ENCODE peak calls at places on chromosomes 12 and 14, in four cellular contexts. One of them, this sample, is unnamed.

GRCh38 chr14:68141531-68142088 is 322.0 kb downstream of the RAD51B start:
- DNase-seq in H1: no peak
- DNase-seq in H9: no peak
- DNase-seq in IMR-90: peak
- DNase-seq in this sample: peak

GRCh38 chr14:69355955-69356321 is 42.2 kb downstream of the ERH start:
- DNase-seq in H9: no peak
- DNase-seq in IMR-90: peak
- DNase-seq in H1: no peak
- DNase-seq in this sample: no peak

GRCh38 chr12:64685076-64685475 is 74.1 kb downstream of the GNS start:
- DNase-seq in H9: no peak
- DNase-seq in IMR-90: no peak
- DNase-seq in H1: no peak
- DNase-seq in this sample: no peak

GRCh38 chr14:53458368-53458814 is 305.3 kb upstream of the DDHD1 start:
- DNase-seq in H9: no peak
- DNase-seq in IMR-90: peak
- DNase-seq in H1: no peak
- DNase-seq in this sample: peak

GRCh38 chr12:71581206-71581605 is 82.4 kb downstream of the ZFC3H1 start:
- DNase-seq in IMR-90: no peak
- DNase-seq in H9: no peak
- DNase-seq in H1: no peak
- DNase-seq in this sample: peak

GRCh38 chr14:30974628-30975027 is 50.8 kb upstream of the AP4S1 start:
- DNase-seq in IMR-90: peak
- DNase-seq in H1: no peak
- DNase-seq in H9: no peak
- DNase-seq in this sample: no peak

GRCh38 chr12:109475993-109476806 is 900 bp downstream of the KCTD10 start:
- DNase-seq in H1: no peak
- DNase-seq in IMR-90: no peak
- DNase-seq in H9: no peak
- DNase-seq in this sample: peak

GRCh38 chr12:93226356-93226755 is 151.4 kb upstream of the NUDT4 start:
- DNase-seq in H1: no peak
- DNase-seq in H9: no peak
- DNase-seq in IMR-90: peak
- DNase-seq in this sample: no peak

GRCh38 chr12:25254271-25254880 is 3.6 kb upstream of the KRAS start:
- DNase-seq in IMR-90: peak
- DNase-seq in H9: no peak
- DNase-seq in H1: no peak
- DNase-seq in this sample: no peak

GRCh38 chr12:38053655-38054464 is 262.7 kb upstream of the ALG10B start:
- DNase-seq in IMR-90: no peak
- DNase-seq in H9: no peak
- DNase-seq in H1: no peak
- DNase-seq in this sample: peak

GRCh38 chr12:114732426-114733030 is 48.6 kb upstream of the TBX3 start:
- DNase-seq in IMR-90: no peak
- DNase-seq in H9: peak
- DNase-seq in H1: no peak
- DNase-seq in this sample: no peak

GRCh38 chr12:75977952-75978671 is 53.5 kb downstream of the PHLDA1 start:
- DNase-seq in H9: no peak
- DNase-seq in IMR-90: peak
- DNase-seq in H1: peak
- DNase-seq in this sample: peak

GRCh38 chr12:77888611-77889010 is 57.9 kb downstream of the NAV3 start:
- DNase-seq in H1: no peak
- DNase-seq in IMR-90: peak
- DNase-seq in H9: no peak
- DNase-seq in this sample: no peak

GRCh38 chr12:80810874-80811273 is 94.2 kb downstream of the MYF5 start:
- DNase-seq in IMR-90: peak
- DNase-seq in H9: no peak
- DNase-seq in H1: no peak
- DNase-seq in this sample: no peak

GRCh38 chr12:12433203-12433731 is 76.4 kb downstream of the BORCS5 start:
- DNase-seq in IMR-90: no peak
- DNase-seq in H1: no peak
- DNase-seq in H9: no peak
- DNase-seq in this sample: no peak

GRCh38 chr12:91818236-91819131 is 327.2 kb downstream of the BTG1 start:
- DNase-seq in IMR-90: no peak
- DNase-seq in H1: no peak
- DNase-seq in H9: no peak
- DNase-seq in this sample: no peak

GRCh38 chr12:88058719-88059077 is 29.5 kb upstream of the C12orf50 start:
- DNase-seq in H1: no peak
- DNase-seq in H9: no peak
- DNase-seq in IMR-90: no peak
- DNase-seq in this sample: no peak

GRCh38 chr12:19482036-19482435 is 42.7 kb downstream of the AEBP2 start:
- DNase-seq in H1: no peak
- DNase-seq in H9: no peak
- DNase-seq in IMR-90: no peak
- DNase-seq in this sample: peak

GRCh38 chr12:98422359-98422758 is 93.0 kb upstream of the TMPO start:
- DNase-seq in IMR-90: no peak
- DNase-seq in H1: no peak
- DNase-seq in H9: no peak
- DNase-seq in this sample: no peak

GRCh38 chr12:124286946-124287345 is 7.9 kb upstream of the RFLNA start:
- DNase-seq in H1: no peak
- DNase-seq in H9: no peak
- DNase-seq in IMR-90: no peak
- DNase-seq in this sample: no peak

GRCh38 chr12:85275359-85275758 is 4.7 kb upstream of the ALX1 start:
- DNase-seq in H1: no peak
- DNase-seq in IMR-90: no peak
- DNase-seq in H9: no peak
- DNase-seq in this sample: peak

GRCh38 chr12:85278598-85279448 is 1.2 kb upstream of the ALX1 start:
- DNase-seq in H1: no peak
- DNase-seq in IMR-90: no peak
- DNase-seq in H9: peak
- DNase-seq in this sample: peak

GRCh38 chr12:85273411-85274075 is 6.5 kb upstream of the ALX1 start:
- DNase-seq in H1: no peak
- DNase-seq in H9: peak
- DNase-seq in IMR-90: no peak
- DNase-seq in this sample: peak

GRCh38 chr12:85277900-85278597 is 2.0 kb upstream of the ALX1 start:
- DNase-seq in IMR-90: no peak
- DNase-seq in H1: no peak
- DNase-seq in H9: peak
- DNase-seq in this sample: peak

GRCh38 chr12:85274076-85274415 is 6.0 kb upstream of the ALX1 start:
- DNase-seq in IMR-90: no peak
- DNase-seq in H1: no peak
- DNase-seq in H9: no peak
- DNase-seq in this sample: peak
- H4K5ac ChIP-seq in IMR-90: no peak
- H4K5ac ChIP-seq in H1: no peak
- H4K5ac ChIP-seq in H9: no peak
- H4K5ac ChIP-seq in this sample: no peak

DNA sequence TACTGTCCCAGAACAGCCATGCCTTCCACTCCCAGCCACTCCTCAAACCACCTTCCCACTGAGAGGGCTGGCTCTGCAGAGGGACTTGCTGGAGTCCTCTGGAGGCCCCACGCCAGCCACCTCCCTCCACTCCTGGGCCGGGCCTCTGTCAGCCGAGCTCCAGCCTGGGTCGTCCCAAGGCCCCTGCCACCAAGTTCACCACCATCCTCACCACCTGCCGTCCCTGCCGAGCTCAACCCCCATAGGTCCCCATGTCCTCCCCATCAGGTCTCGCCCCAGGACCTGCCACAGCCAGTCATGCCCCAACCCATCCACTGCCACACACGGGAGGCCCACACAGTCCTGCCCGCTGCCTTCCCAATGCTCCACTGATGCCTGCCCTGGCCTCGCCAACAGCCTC is 39.0 kb downstream of the ITPK1 start:
- DNase-seq in H1: no peak
- DNase-seq in IMR-90: no peak
- DNase-seq in H9: no peak
- DNase-seq in this sample: no peak
- H2AK5ac ChIP-seq in H1: peak
- H2AK5ac ChIP-seq in IMR-90: no peak
- H2AK5ac ChIP-seq in H9: no peak
- H2AK5ac ChIP-seq in this sample: no peak

DNA sequence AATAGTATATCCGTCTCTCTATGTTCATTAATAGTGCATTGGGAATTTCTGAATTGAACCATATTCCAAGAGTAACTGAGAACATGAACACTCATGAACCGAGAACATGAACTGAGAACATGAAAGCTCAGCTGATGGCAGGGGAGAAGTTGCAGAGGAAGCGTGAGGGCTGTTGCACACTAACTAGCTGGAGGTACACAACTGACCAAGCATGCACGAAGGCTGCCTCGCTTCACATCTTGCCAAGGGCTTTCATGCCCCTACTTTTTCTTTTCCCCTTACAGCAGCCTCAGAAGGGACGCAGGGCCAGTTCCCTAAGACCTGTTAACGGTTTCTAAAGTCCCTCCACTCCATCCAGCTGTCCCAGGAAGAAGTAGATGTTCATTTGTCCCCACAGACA is 4.3 kb downstream of the RNASE1 start:
- DNase-seq in IMR-90: no peak
- DNase-seq in H9: no peak
- DNase-seq in H1: no peak
- DNase-seq in this sample: no peak
- H3K56ac ChIP-seq in IMR-90: no peak
- H3K56ac ChIP-seq in H9: no peak
- H3K56ac ChIP-seq in H1: no peak
- H3K56ac ChIP-seq in this sample: peak

GRCh38 chr14:96944297-96944696 is 147.1 kb downstream of the VRK1 start:
- DNase-seq in IMR-90: no peak
- DNase-seq in H9: no peak
- DNase-seq in H1: no peak
- DNase-seq in this sample: no peak
- H4K5ac ChIP-seq in IMR-90: no peak
- H4K5ac ChIP-seq in H9: no peak
- H4K5ac ChIP-seq in H1: no peak
- H4K5ac ChIP-seq in this sample: no peak

This sample was measured in mesendoderm.